ENCODE peak calls at places on chromosome 13, in six cellular contexts. S is mesenchymal stem cell, Y is mesendoderm, R is neuronal stem cell, O is IMR-90, C is H1. A is an unnamed sample.

GRCh38 chr13:19329365-19329764 is 147.7 kb upstream of the TUBA3C start:
- DNase-seq in S (no peak), C (no peak), Y (no peak), O (no peak), R (no peak), A (no peak)

GRCh38 chr13:107721436-107721835 is 493.9 kb downstream of the LIG4 start:
- DNase-seq in R (no peak), C (no peak), S (no peak), O (no peak), Y (no peak), A (no peak)

GRCh38 chr13:50747939-50748338 is 95.6 kb downstream of the DLEU7 start:
- DNase-seq in Y (no peak), O (no peak), S (no peak), C (no peak), R (no peak), A (no peak)

GRCh38 chr13:106077017-106077416 is 458.4 kb downstream of the EFNB2 start:
- DNase-seq in C (no peak), S (no peak), O (no peak), R (no peak), Y (no peak), A (no peak)

GRCh38 chr13:39956036-39956435 is 300.6 kb downstream of the COG6 start:
- DNase-seq in C (no peak), R (no peak), Y (no peak), S (no peak), O (no peak), A (no peak)

GRCh38 chr13:79528759-79529191 is 47.8 kb downstream of the NDFIP2 start:
- DNase-seq in C (no peak), R (no peak), O (peak; percentile 48), Y (no peak), S (peak; percentile 61), A (no peak)

GRCh38 chr13:37886879-37887278 is 17.3 kb upstream of the TRPC4 start:
- DNase-seq in Y (no peak), C (no peak), O (no peak), R (no peak), S (peak; percentile 47), A (no peak)

GRCh38 chr13:21012211-21012610 is 49.2 kb downstream of the LATS2 start:
- DNase-seq in C (no peak), O (peak; percentile 93), S (peak; percentile 98), R (no peak), Y (no peak), A (peak; percentile 1)

GRCh38 chr13:60646600-60646999 is 249.6 kb downstream of the TDRD3 start:
- DNase-seq in R (no peak), O (no peak), S (no peak), Y (no peak), C (no peak), A (no peak)

GRCh38 chr13:52344108-52344507 is 61.9 kb downstream of the THSD1 start:
- DNase-seq in R (no peak), C (no peak), Y (no peak), S (no peak), O (no peak), A (no peak)

GRCh38 chr13:20125129-20125782 is 35.6 kb downstream of the GJA3 start:
- DNase-seq in Y (no peak), S (peak; percentile 59), C (no peak), R (no peak), O (peak; percentile 69), A (peak; percentile 3)

GRCh38 chr13:28631792-28632191 is 27.1 kb upstream of the POMP start:
- DNase-seq in Y (no peak), C (no peak), O (peak; percentile 43), R (no peak), S (no peak), A (no peak)

GRCh38 chr13:113211774-113212173 is 2.4 kb downstream of the CUL4A start:
- DNase-seq in O (no peak), R (no peak), C (no peak), S (no peak), Y (peak; percentile 77), A (peak; percentile 54)
- H3K4me1 ChIP-seq in O (peaks cover 27% of the 10 kb centered on the region), R (peaks cover 19% of the 10 kb centered on the region), C (peaks cover 16% of the 10 kb centered on the region), S (peaks cover 20% of the 10 kb centered on the region), Y (peaks cover 7% of the 10 kb centered on the region), A (peaks cover 5% of the 10 kb centered on the region)

GRCh38 chr13:35814573-35814972 is 316.6 kb downstream of the DCLK1 start:
- DNase-seq in R (no peak), O (no peak), C (no peak), S (no peak), Y (no peak), A (no peak)
- H2BK15ac ChIP-seq in R (no peak overlapping the region), O (no peak overlapping the region), C (no peak overlapping the region), S (no peak overlapping the region), Y (no peak overlapping the region), A (no peak overlapping the region)

GRCh38 chr13:110868631-110869165 is 46.2 kb downstream of the ANKRD10 start:
- DNase-seq in O (no peak), C (peak; percentile 14), S (no peak), Y (no peak), R (no peak), A (no peak)
- H3K4me1 ChIP-seq in O (peaks cover 8% of the 10 kb centered on the region), C (peaks cover 7% of the 10 kb centered on the region), S (peaks cover 18% of the 10 kb centered on the region), Y (no peaks in the 10 kb centered on the region), R (peaks cover 8% of the 10 kb centered on the region), A (no peaks in the 10 kb centered on the region)

GRCh38 chr13:24181991-24182702 is 21.6 kb downstream of the SPATA13 start:
- DNase-seq in S (peak; percentile 32), O (no peak), Y (no peak), R (no peak), C (no peak), A (no peak)
- H2BK15ac ChIP-seq in S (no peak overlapping the region), O (no peak overlapping the region), Y (no peak overlapping the region), R (no peak overlapping the region), C (no peak overlapping the region), A (no peak overlapping the region)

DNA sequence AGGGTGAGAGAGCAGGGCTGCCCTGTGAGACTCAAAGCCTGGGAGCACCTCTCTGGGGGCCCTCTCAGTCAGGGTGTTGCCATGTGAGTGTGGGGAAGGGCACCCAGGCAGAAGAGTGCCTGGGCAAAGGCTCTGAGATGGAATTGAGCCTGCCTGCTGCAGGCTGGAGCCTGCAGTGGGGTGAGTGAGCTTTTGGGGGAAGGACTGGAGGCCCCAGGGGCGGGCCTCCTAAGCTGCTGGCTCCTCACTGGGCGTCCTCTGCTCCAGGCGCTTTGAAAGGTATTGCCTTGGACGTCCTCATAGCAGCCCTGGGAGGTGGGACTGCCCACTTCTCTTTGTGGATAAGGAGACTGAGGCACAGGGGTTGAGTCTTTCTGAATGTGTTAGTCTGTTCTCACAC is 60.3 kb downstream of the ARHGEF7 start:
- DNase-seq in R (no peak), Y (no peak), S (no peak), C (no peak), O (no peak), A (no peak)
- H3K4me1 ChIP-seq in R (peaks cover 1% of the 10 kb centered on the region), Y (no peaks in the 10 kb centered on the region), S (peaks cover 13% of the 10 kb centered on the region), C (peaks cover 5% of the 10 kb centered on the region), O (peaks cover 11% of the 10 kb centered on the region), A (peaks cover 4% of the 10 kb centered on the region)

GRCh38 chr13:100381595-100382224 is 206.9 kb downstream of the GGACT start:
- DNase-seq in S (no peak), Y (no peak), C (peak; percentile 52), R (no peak), O (no peak), A (no peak)
- H2BK15ac ChIP-seq in S (peak overlapping the region; percentile 19), Y (no peak overlapping the region), C (no peak overlapping the region), R (no peak overlapping the region), O (peak overlapping the region; percentile 31), A (no peak overlapping the region)

GRCh38 chr13:73939071-73939380 is 195.2 kb downstream of the KLF12 start:
- DNase-seq in Y (peak; percentile 24), R (no peak), S (peak; percentile 43), C (no peak), O (no peak), A (no peak)
- H3K4me1 ChIP-seq in Y (peaks cover 4% of the 10 kb centered on the region), R (peaks cover 4% of the 10 kb centered on the region), S (peaks cover 6% of the 10 kb centered on the region), C (peaks cover 13% of the 10 kb centered on the region), O (peaks cover 20% of the 10 kb centered on the region), A (peaks cover 6% of the 10 kb centered on the region)

DNA sequence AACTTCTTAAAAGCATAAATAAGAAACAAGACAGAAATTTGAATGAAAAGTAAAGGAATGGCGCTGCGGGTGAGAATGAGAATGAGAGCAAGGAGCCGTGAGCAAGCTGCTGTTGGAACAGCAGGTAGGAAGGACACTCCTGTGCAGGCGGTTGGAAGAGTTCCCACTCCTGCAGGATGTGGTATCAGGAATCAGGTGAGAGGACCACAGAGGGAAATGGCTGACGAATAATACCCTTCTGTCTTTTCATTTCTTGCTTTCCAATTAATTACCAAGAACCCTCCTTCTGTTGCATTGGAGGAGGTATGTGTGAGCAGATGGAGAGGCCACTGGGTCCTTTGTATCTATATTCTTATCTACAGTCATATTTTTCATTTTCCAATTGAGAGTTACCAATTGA is 1504.2 kb downstream of the EFNB2 start:
- DNase-seq in C (no peak), Y (no peak), O (no peak), S (no peak), R (no peak), A (no peak)
- H2BK15ac ChIP-seq in C (no peak overlapping the region), Y (no peak overlapping the region), O (no peak overlapping the region), S (no peak overlapping the region), R (no peak overlapping the region), A (no peak overlapping the region)

GRCh38 chr13:99058527-99059495 is 80.9 kb upstream of the DOCK9 start:
- DNase-seq in O (no peak), Y (no peak), S (no peak), R (no peak), C (no peak), A (no peak)
- H3K4me1 ChIP-seq in O (peaks cover 7% of the 10 kb centered on the region), Y (no peaks in the 10 kb centered on the region), S (peaks cover 4% of the 10 kb centered on the region), R (no peaks in the 10 kb centered on the region), C (no peaks in the 10 kb centered on the region), A (no peaks in the 10 kb centered on the region)